ENCODE peak calls at places on chromosomes 5 and 9, in four cellular contexts. V is heart left ventricle, B is cardiac fibroblast, L is A549. Z is an unnamed sample.

GRCh38 chr9:4400731-4401130 is 89.5 kb upstream of the SLC1A1 start:
- DNase-seq in B (no peak), V (no peak), L (no peak), Z (no peak)

GRCh38 chr5:4905674-4906528 is 234.2 kb upstream of the ADAMTS16 start:
- DNase-seq in V (no peak), L (no peak), B (no peak), Z (no peak)

GRCh38 chr5:64869419-64869818 is 100.7 kb downstream of the CWC27 start:
- DNase-seq in L (no peak), V (no peak), B (peak), Z (peak)

GRCh38 chr5:173056783-173057061 is 570 bp downstream of the CREBRF start:
- DNase-seq in V (no peak), B (no peak), L (peak), Z (no peak)

GRCh38 chr5:18299166-18299565 is 664.9 kb downstream of the TAF11L14 start:
- DNase-seq in L (no peak), B (no peak), V (no peak), Z (no peak)

GRCh38 chr5:79560774-79561524 is 47.0 kb upstream of the HOMER1 start:
- DNase-seq in L (no peak), B (no peak), V (no peak), Z (peak)

GRCh38 chr9:30732060-30732459 is 1652.4 kb upstream of the ACO1 start:
- DNase-seq in B (no peak), V (no peak), L (no peak), Z (no peak)

GRCh38 chr9:8733096-8733954 is 933.7 kb upstream of the DMAC1 start:
- DNase-seq in L (no peak), V (peak), B (peak), Z (no peak)

GRCh38 chr9:135476981-135477380 is 2.6 kb upstream of the PPP1R26 start:
- DNase-seq in B (peak), L (no peak), V (no peak), Z (peak)

GRCh38 chr5:1201327-1202025 is at the start of gene SLC6A19:
- DNase-seq in V (no peak), L (no peak), B (no peak), Z (no peak)

Z was measured in amniotic epithelial cell.